ENCODE peak calls at places on chromosomes 11 and 22, in six cellular contexts. D, Z, I, K, V and N are unnamed samples.

GRCh38 chr22:47154621-47155081 is 392.2 kb downstream of the TBC1D22A start:
- DNase-seq in K (no peak), Z (no peak), I (no peak), V (peak; percentile 11), D (no peak), N (no peak)

GRCh38 chr11:40542821-40543220 is 916.6 kb downstream of the LRRC4C start:
- DNase-seq in K (no peak), D (no peak), V (no peak), Z (no peak), I (no peak), N (no peak)

GRCh38 chr11:13261600-13262061 is 16.0 kb upstream of the BMAL1 start:
- DNase-seq in Z (no peak), V (peak; percentile 25), I (peak; percentile 84), D (peak; percentile 31), K (no peak), N (no peak)

GRCh38 chr11:116733386-116733755 is 39.4 kb downstream of the BUD13 start:
- DNase-seq in Z (no peak), K (no peak), D (no peak), V (no peak), I (no peak), N (no peak)

GRCh38 chr11:128582496-128583366 is 4.6 kb downstream of the ETS1 start:
- DNase-seq in Z (no peak), K (no peak), D (no peak), I (peak; percentile 65), V (no peak), N (no peak)

GRCh38 chr11:6251120-6251733 is 8.4 kb upstream of the CCKBR start:
- DNase-seq in V (peak; percentile 62), I (peak; percentile 72), K (no peak), Z (peak; percentile 7), D (peak; percentile 83), N (no peak)

GRCh38 chr22:38755155-38755910 is 465 bp downstream of the SUN2 start:
- DNase-seq in I (peak; percentile 79), D (peak; percentile 92), K (no peak), V (peak; percentile 85), Z (no peak), N (no peak)

GRCh38 chr11:129636926-129637325 is 178.7 kb upstream of the TMEM45B start:
- DNase-seq in V (no peak), K (no peak), Z (no peak), D (no peak), I (no peak), N (no peak)

GRCh38 chr11:58829736-58830135 is 14.8 kb downstream of the GLYATL2 start:
- DNase-seq in Z (no peak), D (peak; percentile 10), V (no peak), K (no peak), I (no peak), N (no peak)